ENCODE peak calls at places on chromosome 12, in five cellular contexts. B is activated naive CD8-positive, alpha-beta T cell treated with anti-CD3 and anti-CD28 coated beads, Interleukin-2, amount 50 U/mL, for 24 hours; T is ELR; Z is PC-9; C is substantia nigra. N is an unnamed sample.

GRCh38 chr12:67742461-67742860 is 93.9 kb downstream of the DYRK2 start:
- DNase-seq in Z (no peak), C (no peak), B (no peak), T (no peak), N (no peak)

GRCh38 chr12:105897311-105897725 is 241.4 kb downstream of the NUAK1 start:
- DNase-seq in Z (no peak), B (no peak), C (no peak), T (no peak), N (no peak)

GRCh38 chr12:47082963-47083621 is 3.3 kb upstream of the AMIGO2 start:
- DNase-seq in T (peak), C (no peak), B (no peak), Z (peak), N (peak)

GRCh38 chr12:27142102-27142721 is 59.8 kb upstream of the C12orf71 start:
- DNase-seq in C (peak), T (peak), Z (peak), B (peak), N (peak)

GRCh38 chr12:111434680-111435338 is 29.1 kb downstream of the SH2B3 start:
- DNase-seq in B (peak), C (no peak), Z (no peak), T (peak), N (peak)

GRCh38 chr12:49864817-49865090 is 21.8 kb upstream of the BCDIN3D start:
- DNase-seq in C (no peak), Z (no peak), B (no peak), T (no peak), N (no peak)

GRCh38 chr12:50718760-50719159 is 45.1 kb upstream of the ATF1 start:
- DNase-seq in T (no peak), B (no peak), Z (no peak), C (no peak), N (no peak)

GRCh38 chr12:124400124-124400523 is 105.2 kb downstream of the RFLNA start:
- DNase-seq in B (no peak), C (no peak), T (no peak), Z (no peak), N (no peak)

GRCh38 chr12:25713264-25713663 is 160.2 kb upstream of the LMNTD1 start:
- DNase-seq in B (no peak), Z (no peak), C (no peak), T (no peak), N (no peak)

GRCh38 chr12:108515916-108516315 is 839 bp downstream of the FICD start:
- DNase-seq in C (no peak), T (no peak), B (peak), Z (no peak), N (peak)

GRCh38 chr12:95322335-95322734 is 104.7 kb downstream of the VEZT start:
- DNase-seq in T (peak), Z (no peak), C (no peak), B (no peak), N (peak)

GRCh38 chr12:81668475-81668874 is 90.7 kb downstream of the PPFIA2 start:
- DNase-seq in T (peak), B (peak), Z (no peak), C (no peak), N (peak)

GRCh38 chr12:79689477-79690155 is 1.1 kb downstream of the PAWR start:
- DNase-seq in Z (peak), C (no peak), T (peak), B (peak), N (peak)

GRCh38 chr12:82838827-82839226 is 152.1 kb downstream of the TMTC2 start:
- DNase-seq in C (no peak), Z (no peak), B (no peak), T (no peak), N (no peak)

GRCh38 chr12:68131867-68132414 is 27.6 kb downstream of the IFNG start:
- DNase-seq in C (no peak), T (no peak), Z (no peak), B (no peak), N (no peak)

GRCh38 chr12:110371408-110372055 is 32.0 kb downstream of the ANAPC7 start:
- DNase-seq in T (no peak), C (no peak), B (peak), Z (no peak), N (no peak)

GRCh38 chr12:72673853-72674252 is 401.7 kb downstream of the TRHDE start:
- DNase-seq in T (no peak), C (no peak), Z (no peak), B (no peak), N (no peak)

GRCh38 chr12:105363890-105364289 is 33.4 kb downstream of the C12orf75 start:
- DNase-seq in C (no peak), Z (no peak), B (no peak), T (peak), N (no peak)